ENCODE peak calls at places on chromosomes 7 and 10, in five cellular contexts. Y is AG08396; O is psoas muscle; P is GM12865; U is activated CD4-positive, alpha-beta T cell treated with anti-CD3 and anti-CD28 coated beads, Interleukin-2, amount 10 ng/mL, durations not matched to agents 7 days and 5 days. A is an unnamed sample.
A peak's percentile ranks its signal among the peaks of the same experiment; 100 is the strongest.

GRCh38 chr10:3741688-3742461 is 43.1 kb downstream of the KLF6 start:
- DNase-seq in P (peak; percentile 30), O (no peak), Y (no peak), U (no peak), A (no peak)

GRCh38 chr10:78934499-78934898 is 134.3 kb upstream of the ZMIZ1 start:
- DNase-seq in U (no peak), Y (no peak), P (no peak), O (no peak), A (no peak)

GRCh38 chr10:128470302-128470962 is 344.2 kb upstream of the MKI67 start:
- DNase-seq in U (no peak), P (no peak), O (no peak), Y (no peak), A (no peak)

GRCh38 chr10:127150136-127150535 is 46.3 kb downstream of the INSYN2A start:
- DNase-seq in O (no peak), U (no peak), Y (peak; percentile 34), P (no peak), A (no peak)

GRCh38 chr10:61682323-61682722 is 19.6 kb downstream of the CABCOCO1 start:
- DNase-seq in P (no peak), O (no peak), U (no peak), Y (no peak), A (no peak)

GRCh38 chr10:44749141-44749540 is 162.0 kb upstream of the TMEM72 start:
- DNase-seq in Y (no peak), P (no peak), O (no peak), U (no peak), A (no peak)

GRCh38 chr7:97868314-97868713 is 3.9 kb downstream of the ASNS start:
- DNase-seq in Y (no peak), O (no peak), P (no peak), U (no peak), A (no peak)

GRCh38 chr7:43691611-43692010 is 37.7 kb downstream of the COA1 start:
- DNase-seq in P (no peak), Y (no peak), U (no peak), O (no peak), A (no peak)

GRCh38 chr10:9621216-9621615 is 1396.5 kb upstream of the CELF2 start:
- DNase-seq in U (no peak), P (no peak), Y (no peak), O (no peak), A (no peak)

GRCh38 chr7:90173127-90173844 is 19.0 kb downstream of the STEAP1 start:
- DNase-seq in Y (peak; percentile 32), O (no peak), P (peak; percentile 31), U (no peak), A (no peak)

GRCh38 chr10:921471-922414 is 9.8 kb downstream of the LARP4B start:
- DNase-seq in P (no peak), O (no peak), Y (peak; percentile 62), U (no peak), A (no peak)

GRCh38 chr7:21361413-21362130 is 66.3 kb upstream of the SP4 start:
- DNase-seq in P (peak; percentile 47), U (no peak), Y (no peak), O (no peak), A (no peak)

GRCh38 chr7:110347091-110347490 is 743.8 kb upstream of the LRRN3 start:
- DNase-seq in Y (no peak), O (no peak), U (no peak), P (no peak), A (no peak)

GRCh38 chr7:148697256-148697841 is 1.4 kb upstream of the CUL1 start:
- DNase-seq in Y (peak; percentile 27), O (peak; percentile 66), U (peak; percentile 21), P (peak; percentile 30), A (no peak)

GRCh38 chr10:17432738-17433137 is 21.7 kb downstream of the ST8SIA6 start:
- DNase-seq in O (no peak), P (no peak), Y (no peak), U (no peak), A (no peak)

GRCh38 chr10:90451283-90451682 is 406.6 kb downstream of the HTR7 start:
- DNase-seq in O (no peak), P (no peak), Y (no peak), U (no peak), A (no peak)

GRCh38 chr7:7183833-7184463 is 1.6 kb downstream of the C1GALT1 start:
- DNase-seq in U (no peak), P (no peak), Y (peak; percentile 9), O (no peak), A (no peak)

GRCh38 chr7:141043621-141044020 is 28.9 kb upstream of the MRPS33 start:
- DNase-seq in U (no peak), O (no peak), Y (no peak), P (no peak), A (no peak)

A was measured in GDM1.